ENCODE peak calls at places on chromosome 20, in five cellular contexts. N is ELR, Y is putamen, W is M059J, V is T follicular helper cell. U is an unnamed sample.

GRCh38 chr20:32535316-32535952 is 49.7 kb downstream of the NOL4L start:
- DNase-seq in N (no peak), Y (no peak), W (no peak), V (peak), U (no peak)

GRCh38 chr20:46564241-46564957 is 13.9 kb upstream of the OCSTAMP start:
- DNase-seq in N (no peak), Y (no peak), W (no peak), V (no peak), U (no peak)

GRCh38 chr20:25525295-25525694 is 60.0 kb downstream of the NINL start:
- DNase-seq in N (no peak), Y (no peak), W (no peak), V (no peak), U (no peak)

GRCh38 chr20:10646006-10646405 is 27.8 kb downstream of the JAG1 start:
- DNase-seq in N (no peak), Y (no peak), W (no peak), V (no peak), U (no peak)

GRCh38 chr20:7195704-7196103 is 428.2 kb downstream of the BMP2 start:
- DNase-seq in N (peak), Y (no peak), W (peak), V (no peak), U (no peak)

GRCh38 chr20:5545381-5545941 is 204.7 kb upstream of the SHLD1 start:
- DNase-seq in N (no peak), Y (no peak), W (no peak), V (no peak), U (no peak)

GRCh38 chr20:47531468-47531867 is 29.8 kb downstream of the NCOA3 start:
- DNase-seq in N (no peak), Y (no peak), W (no peak), V (no peak), U (no peak)

GRCh38 chr20:36613974-36614373 is 8.4 kb downstream of the RAB5IF start:
- DNase-seq in N (no peak), Y (no peak), W (no peak), V (no peak), U (no peak)

GRCh38 chr20:38196592-38196991 is 31.5 kb upstream of the TGM2 start:
- DNase-seq in N (peak), Y (no peak), W (peak), V (no peak), U (no peak)

GRCh38 chr20:24738981-24739633 is 210.0 kb upstream of the CST7 start:
- DNase-seq in N (no peak), Y (no peak), W (no peak), V (no peak), U (no peak)

U was measured in CD4-positive, alpha-beta T cell.